ENCODE peak calls at places on chromosomes 3 and 15, in four cellular contexts. One of them, this sample, is unnamed.

GRCh38 chr3:107845355-107846281 is 245.2 kb downstream of the CD47 start:
- DNase-seq in spleen: no peak
- DNase-seq in ascending aorta: no peak
- DNase-seq in testis: no peak
- DNase-seq in this sample: no peak

GRCh38 chr3:122583770-122584169 is 6.3 kb downstream of the PARP15 start:
- DNase-seq in spleen: no peak
- DNase-seq in ascending aorta: no peak
- DNase-seq in testis: no peak
- DNase-seq in this sample: no peak

GRCh38 chr15:59976480-59976879 is 27.6 kb upstream of the FOXB1 start:
- DNase-seq in testis: no peak
- DNase-seq in ascending aorta: no peak
- DNase-seq in spleen: no peak
- DNase-seq in this sample: no peak

GRCh38 chr3:111434941-111435622 is 106.9 kb upstream of the CD96 start:
- DNase-seq in spleen: no peak
- DNase-seq in ascending aorta: no peak
- DNase-seq in testis: no peak
- DNase-seq in this sample: no peak

GRCh38 chr15:94282269-94283250 is 51.2 kb downstream of the MCTP2 start:
- DNase-seq in testis: no peak
- DNase-seq in ascending aorta: no peak
- DNase-seq in spleen: no peak
- DNase-seq in this sample: no peak

GRCh38 chr3:171326717-171327440 is 133.3 kb downstream of the TNIK start:
- DNase-seq in spleen: no peak
- DNase-seq in ascending aorta: no peak
- DNase-seq in testis: no peak
- DNase-seq in this sample: no peak

GRCh38 chr15:73394782-73395181 is 26.0 kb upstream of the HCN4 start:
- DNase-seq in testis: no peak
- DNase-seq in spleen: no peak
- DNase-seq in ascending aorta: no peak
- DNase-seq in this sample: peak; percentile 61

GRCh38 chr3:139846729-139847128 is 88.3 kb upstream of the CLSTN2 start:
- DNase-seq in ascending aorta: no peak
- DNase-seq in testis: no peak
- DNase-seq in spleen: no peak
- DNase-seq in this sample: no peak

GRCh38 chr3:85360742-85361387 is 402.1 kb downstream of the CADM2 start:
- DNase-seq in testis: peak; percentile 62
- DNase-seq in spleen: no peak
- DNase-seq in ascending aorta: no peak
- DNase-seq in this sample: no peak

GRCh38 chr15:64501396-64501716 is 41.0 kb downstream of the ZNF609 start:
- DNase-seq in spleen: no peak
- DNase-seq in ascending aorta: no peak
- DNase-seq in testis: no peak
- DNase-seq in this sample: no peak

GRCh38 chr15:68411735-68412134 is 20.2 kb downstream of the ITGA11 start:
- DNase-seq in spleen: peak; percentile 19
- DNase-seq in testis: peak; percentile 4
- DNase-seq in ascending aorta: no peak
- DNase-seq in this sample: no peak

GRCh38 chr3:134072881-134073582 is 43.3 kb upstream of the SLCO2A1 start:
- DNase-seq in spleen: peak; percentile 47
- DNase-seq in testis: peak; percentile 7
- DNase-seq in ascending aorta: no peak
- DNase-seq in this sample: no peak

GRCh38 chr15:55588818-55589122 is 625 bp upstream of the PYGO1 start:
- DNase-seq in ascending aorta: no peak
- DNase-seq in spleen: no peak
- DNase-seq in testis: peak; percentile 45
- DNase-seq in this sample: no peak

GRCh38 chr3:178752843-178753242 is 216.6 kb downstream of the KCNMB2 start:
- DNase-seq in testis: no peak
- DNase-seq in spleen: no peak
- DNase-seq in ascending aorta: no peak
- DNase-seq in this sample: no peak

GRCh38 chr15:31300208-31300661 is 26.4 kb upstream of the KLF13 start:
- DNase-seq in spleen: no peak
- DNase-seq in testis: peak; percentile 62
- DNase-seq in ascending aorta: no peak
- DNase-seq in this sample: peak; percentile 67

GRCh38 chr3:143226678-143227291 is 107.2 kb downstream of the CHST2 start:
- DNase-seq in spleen: no peak
- DNase-seq in ascending aorta: no peak
- DNase-seq in testis: no peak
- DNase-seq in this sample: no peak

GRCh38 chr3:194142156-194142910 is 6.4 kb downstream of the HES1 start:
- DNase-seq in ascending aorta: no peak
- DNase-seq in testis: peak; percentile 87
- DNase-seq in spleen: no peak
- DNase-seq in this sample: peak; percentile 79

GRCh38 chr3:176147251-176147650 is 1050.0 kb downstream of the TBL1XR1 start:
- DNase-seq in ascending aorta: no peak
- DNase-seq in testis: no peak
- DNase-seq in spleen: no peak
- DNase-seq in this sample: no peak

GRCh38 chr15:51386960-51387698 is 45.7 kb downstream of the GLDN start:
- DNase-seq in spleen: no peak
- DNase-seq in testis: no peak
- DNase-seq in ascending aorta: no peak
- DNase-seq in this sample: no peak

GRCh38 chr3:57221883-57222282 is 5.6 kb upstream of the APPL1 start:
- DNase-seq in spleen: no peak
- DNase-seq in ascending aorta: no peak
- DNase-seq in testis: no peak
- DNase-seq in this sample: no peak

GRCh38 chr3:40258555-40258954 is 51.0 kb upstream of the EIF1B start:
- DNase-seq in ascending aorta: no peak
- DNase-seq in testis: no peak
- DNase-seq in spleen: no peak
- DNase-seq in this sample: no peak

GRCh38 chr15:39786444-39787056 is 3.9 kb upstream of the FSIP1 start:
- DNase-seq in ascending aorta: no peak
- DNase-seq in spleen: no peak
- DNase-seq in testis: no peak
- DNase-seq in this sample: no peak

GRCh38 chr3:111691293-111691909 is 96.3 kb upstream of the ZBED2 start:
- DNase-seq in spleen: no peak
- DNase-seq in ascending aorta: no peak
- DNase-seq in testis: no peak
- DNase-seq in this sample: no peak

GRCh38 chr3:14494973-14495300 is 45.2 kb downstream of the GRIP2 start:
- DNase-seq in testis: no peak
- DNase-seq in spleen: peak; percentile 68
- DNase-seq in ascending aorta: no peak
- DNase-seq in this sample: no peak

GRCh38 chr15:85330941-85331588 is 49.3 kb upstream of the AKAP13 start:
- DNase-seq in ascending aorta: peak; percentile 67
- DNase-seq in testis: peak; percentile 96
- DNase-seq in spleen: peak; percentile 92
- DNase-seq in this sample: peak; percentile 87

GRCh38 chr3:9820944-9821343 is 10.9 kb downstream of the TTLL3 start:
- DNase-seq in spleen: no peak
- DNase-seq in testis: no peak
- DNase-seq in ascending aorta: no peak
- DNase-seq in this sample: no peak

GRCh38 chr15:75307778-75308390 is 25.2 kb downstream of the GOLGA6D start:
- DNase-seq in ascending aorta: no peak
- DNase-seq in spleen: no peak
- DNase-seq in testis: peak; percentile 60
- DNase-seq in this sample: no peak

GRCh38 chr3:72150634-72151412 is 365.9 kb upstream of the PROK2 start:
- DNase-seq in spleen: no peak
- DNase-seq in ascending aorta: no peak
- DNase-seq in testis: no peak
- DNase-seq in this sample: no peak

GRCh38 chr3:110562621-110563020 is 509.0 kb upstream of the NECTIN3 start:
- DNase-seq in spleen: no peak
- DNase-seq in ascending aorta: no peak
- DNase-seq in testis: no peak
- DNase-seq in this sample: no peak

GRCh38 chr3:105837143-105837740 is 31.6 kb downstream of the CBLB start:
- DNase-seq in ascending aorta: no peak
- DNase-seq in spleen: no peak
- DNase-seq in testis: no peak
- DNase-seq in this sample: no peak

GRCh38 chr3:117995795-117996194 is 1038.9 kb downstream of the IGSF11 start:
- DNase-seq in spleen: no peak
- DNase-seq in testis: no peak
- DNase-seq in ascending aorta: no peak
- DNase-seq in this sample: no peak

GRCh38 chr3:159764211-159765024 is 224.2 kb upstream of the IL12A start:
- DNase-seq in spleen: peak; percentile 77
- DNase-seq in testis: peak; percentile 28
- DNase-seq in ascending aorta: no peak
- DNase-seq in this sample: no peak
- H3K4me1 ChIP-seq in spleen: peaks cover 56% of the 10 kb centered on the region
- H3K4me1 ChIP-seq in testis: peaks cover 3% of the 10 kb centered on the region
- H3K4me1 ChIP-seq in ascending aorta: peaks cover 3% of the 10 kb centered on the region
- H3K4me1 ChIP-seq in this sample: peaks cover 6% of the 10 kb centered on the region

GRCh38 chr3:66406186-66406585 is 94.6 kb downstream of the LRIG1 start:
- DNase-seq in ascending aorta: no peak
- DNase-seq in spleen: no peak
- DNase-seq in testis: peak; percentile 49
- DNase-seq in this sample: no peak
- H3K27ac ChIP-seq in ascending aorta: peak overlapping the region; percentile 80
- H3K27ac ChIP-seq in spleen: no peak overlapping the region
- H3K27ac ChIP-seq in testis: no peak overlapping the region
- H3K27ac ChIP-seq in this sample: no peak overlapping the region

GRCh38 chr3:62876064-62876463 is 848 bp upstream of the CADPS start:
- DNase-seq in spleen: no peak
- DNase-seq in ascending aorta: no peak
- DNase-seq in testis: peak; percentile 70
- DNase-seq in this sample: peak; percentile 62
- H3K4me3 ChIP-seq in spleen: no peak overlapping the region
- H3K4me3 ChIP-seq in ascending aorta: no peak overlapping the region
- H3K4me3 ChIP-seq in testis: no peak overlapping the region
- H3K4me3 ChIP-seq in this sample: no peak overlapping the region

GRCh38 chr3:126464093-126464492 is 11.6 kb downstream of the ZXDC start:
- DNase-seq in spleen: peak; percentile 20
- DNase-seq in testis: no peak
- DNase-seq in ascending aorta: no peak
- DNase-seq in this sample: no peak
- H3K4me1 ChIP-seq in spleen: peaks cover 45% of the 10 kb centered on the region
- H3K4me1 ChIP-seq in testis: peaks cover 6% of the 10 kb centered on the region
- H3K4me1 ChIP-seq in ascending aorta: no peaks in the 10 kb centered on the region
- H3K4me1 ChIP-seq in this sample: no peaks in the 10 kb centered on the region

DNA sequence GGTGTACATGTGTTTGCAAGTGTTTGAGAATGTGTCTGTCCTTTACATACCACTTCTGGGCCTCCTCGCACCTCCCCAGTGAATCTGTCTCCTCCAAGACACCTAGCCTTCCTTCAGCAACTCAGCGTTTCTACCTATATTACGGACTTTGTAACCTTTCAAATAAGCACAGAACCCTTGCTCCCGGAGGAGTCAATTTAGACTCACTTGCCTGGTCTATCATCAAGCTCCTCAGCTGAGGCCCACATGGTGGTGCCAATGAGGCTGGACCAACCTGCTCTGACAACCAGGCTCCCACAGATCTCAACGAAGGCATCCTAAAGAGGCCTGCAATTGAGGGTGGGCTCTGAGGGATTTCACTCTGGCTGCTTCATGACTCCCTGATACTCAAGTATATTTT is 32.8 kb upstream of the TIMP4 start:
- DNase-seq in testis: no peak
- DNase-seq in ascending aorta: no peak
- DNase-seq in spleen: no peak
- DNase-seq in this sample: no peak
- H3K27ac ChIP-seq in testis: no peak overlapping the region
- H3K27ac ChIP-seq in ascending aorta: no peak overlapping the region
- H3K27ac ChIP-seq in spleen: no peak overlapping the region
- H3K27ac ChIP-seq in this sample: no peak overlapping the region

GRCh38 chr3:33437556-33438283 is 2.5 kb downstream of the UBP1 start:
- DNase-seq in testis: peak; percentile 43
- DNase-seq in spleen: no peak
- DNase-seq in ascending aorta: no peak
- DNase-seq in this sample: peak; percentile 61
- H3K4me3 ChIP-seq in testis: no peak overlapping the region
- H3K4me3 ChIP-seq in spleen: peak overlapping the region; percentile 82
- H3K4me3 ChIP-seq in ascending aorta: peak overlapping the region; percentile 94
- H3K4me3 ChIP-seq in this sample: peak overlapping the region; percentile 86

GRCh38 chr15:83694030-83694429 is 40.1 kb downstream of the ADAMTSL3 start:
- DNase-seq in testis: no peak
- DNase-seq in spleen: no peak
- DNase-seq in ascending aorta: no peak
- DNase-seq in this sample: no peak
- H3K4me1 ChIP-seq in testis: peaks cover 5% of the 10 kb centered on the region
- H3K4me1 ChIP-seq in spleen: no peaks in the 10 kb centered on the region
- H3K4me1 ChIP-seq in ascending aorta: peaks cover 18% of the 10 kb centered on the region
- H3K4me1 ChIP-seq in this sample: peaks cover 23% of the 10 kb centered on the region

GRCh38 chr3:188106006-188106405 is 48.0 kb upstream of the LPP start:
- DNase-seq in testis: no peak
- DNase-seq in spleen: no peak
- DNase-seq in ascending aorta: no peak
- DNase-seq in this sample: no peak

GRCh38 chr3:188108703-188109412 is 45.1 kb upstream of the LPP start:
- DNase-seq in ascending aorta: no peak
- DNase-seq in testis: no peak
- DNase-seq in spleen: no peak
- DNase-seq in this sample: no peak

GRCh38 chr3:188106454-188106853 is 47.5 kb upstream of the LPP start:
- DNase-seq in spleen: no peak
- DNase-seq in testis: no peak
- DNase-seq in ascending aorta: no peak
- DNase-seq in this sample: no peak

GRCh38 chr3:188104050-188104449 is 49.9 kb upstream of the LPP start:
- DNase-seq in spleen: no peak
- DNase-seq in testis: no peak
- DNase-seq in ascending aorta: no peak
- DNase-seq in this sample: no peak

GRCh38 chr3:188106898-188107684 is 46.9 kb upstream of the LPP start:
- DNase-seq in spleen: no peak
- DNase-seq in ascending aorta: no peak
- DNase-seq in testis: no peak
- DNase-seq in this sample: no peak
- H3K27ac ChIP-seq in spleen: no peak overlapping the region
- H3K27ac ChIP-seq in ascending aorta: no peak overlapping the region
- H3K27ac ChIP-seq in testis: no peak overlapping the region
- H3K27ac ChIP-seq in this sample: no peak overlapping the region